ENCODE peak calls at places on chromosomes 4 and X, in seven cellular contexts. One of them, this sample, is unnamed.

GRCh38 chr4:156252300-156253016 is 298.8 kb upstream of the CTSO start:
- DNase-seq in HEK293T: no peak
- DNase-seq in stimulated activated CD4-positive, alpha-beta T cell treated with anti-CD3 and anti-CD28 coated beads, Interleukin-1b, Interleukin-23, amount 100 ng/mL, for 1 hour: no peak
- DNase-seq in HT-29: no peak
- DNase-seq in activated T-cell treated with anti-CD3 and anti-CD28 coated beads, Interleukin-2, amount 50 U/mL, for 24 hours: no peak
- DNase-seq in brain microvascular endothelial cell: peak; percentile 57
- DNase-seq in mesenchymal stem cell: peak; percentile 30
- DNase-seq in this sample: no peak

GRCh38 chrX:132489256-132490085 is 633 bp upstream of the MBNL3 start:
- DNase-seq in HEK293T: peak; percentile 54
- DNase-seq in activated T-cell treated with anti-CD3 and anti-CD28 coated beads, Interleukin-2, amount 50 U/mL, for 24 hours: peak; percentile 73
- DNase-seq in HT-29: peak; percentile 79
- DNase-seq in brain microvascular endothelial cell: no peak
- DNase-seq in mesenchymal stem cell: peak; percentile 57
- DNase-seq in stimulated activated CD4-positive, alpha-beta T cell treated with anti-CD3 and anti-CD28 coated beads, Interleukin-1b, Interleukin-23, amount 100 ng/mL, for 1 hour: no peak
- DNase-seq in this sample: peak; percentile 9

GRCh38 chrX:71671043-71671829 is 3.9 kb downstream of the LOC101059915 start:
- DNase-seq in stimulated activated CD4-positive, alpha-beta T cell treated with anti-CD3 and anti-CD28 coated beads, Interleukin-1b, Interleukin-23, amount 100 ng/mL, for 1 hour: no peak
- DNase-seq in brain microvascular endothelial cell: no peak
- DNase-seq in activated T-cell treated with anti-CD3 and anti-CD28 coated beads, Interleukin-2, amount 50 U/mL, for 24 hours: peak; percentile 75
- DNase-seq in mesenchymal stem cell: no peak
- DNase-seq in HEK293T: no peak
- DNase-seq in HT-29: no peak
- DNase-seq in this sample: no peak

GRCh38 chr4:117478702-117479101 is 393.3 kb upstream of the TRAM1L1 start:
- DNase-seq in HEK293T: no peak
- DNase-seq in brain microvascular endothelial cell: no peak
- DNase-seq in activated T-cell treated with anti-CD3 and anti-CD28 coated beads, Interleukin-2, amount 50 U/mL, for 24 hours: no peak
- DNase-seq in mesenchymal stem cell: no peak
- DNase-seq in stimulated activated CD4-positive, alpha-beta T cell treated with anti-CD3 and anti-CD28 coated beads, Interleukin-1b, Interleukin-23, amount 100 ng/mL, for 1 hour: no peak
- DNase-seq in HT-29: no peak
- DNase-seq in this sample: no peak

GRCh38 chr4:47837582-47838294 is at the start of gene CORIN:
- DNase-seq in activated T-cell treated with anti-CD3 and anti-CD28 coated beads, Interleukin-2, amount 50 U/mL, for 24 hours: peak; percentile 52
- DNase-seq in mesenchymal stem cell: peak; percentile 16
- DNase-seq in HT-29: peak; percentile 30
- DNase-seq in brain microvascular endothelial cell: no peak
- DNase-seq in HEK293T: peak; percentile 6
- DNase-seq in stimulated activated CD4-positive, alpha-beta T cell treated with anti-CD3 and anti-CD28 coated beads, Interleukin-1b, Interleukin-23, amount 100 ng/mL, for 1 hour: no peak
- DNase-seq in this sample: peak; percentile 5

GRCh38 chr4:141647982-141648381 is 11.6 kb downstream of the IL15 start:
- DNase-seq in activated T-cell treated with anti-CD3 and anti-CD28 coated beads, Interleukin-2, amount 50 U/mL, for 24 hours: no peak
- DNase-seq in HEK293T: no peak
- DNase-seq in brain microvascular endothelial cell: no peak
- DNase-seq in stimulated activated CD4-positive, alpha-beta T cell treated with anti-CD3 and anti-CD28 coated beads, Interleukin-1b, Interleukin-23, amount 100 ng/mL, for 1 hour: no peak
- DNase-seq in HT-29: no peak
- DNase-seq in mesenchymal stem cell: no peak
- DNase-seq in this sample: no peak

GRCh38 chr4:174080361-174080760 is 203.1 kb downstream of the FBXO8 start:
- DNase-seq in stimulated activated CD4-positive, alpha-beta T cell treated with anti-CD3 and anti-CD28 coated beads, Interleukin-1b, Interleukin-23, amount 100 ng/mL, for 1 hour: no peak
- DNase-seq in HEK293T: no peak
- DNase-seq in brain microvascular endothelial cell: no peak
- DNase-seq in HT-29: no peak
- DNase-seq in mesenchymal stem cell: peak; percentile 94
- DNase-seq in activated T-cell treated with anti-CD3 and anti-CD28 coated beads, Interleukin-2, amount 50 U/mL, for 24 hours: no peak
- DNase-seq in this sample: no peak

GRCh38 chrX:87634361-87634760 is 116.8 kb downstream of the KLHL4 start:
- DNase-seq in stimulated activated CD4-positive, alpha-beta T cell treated with anti-CD3 and anti-CD28 coated beads, Interleukin-1b, Interleukin-23, amount 100 ng/mL, for 1 hour: no peak
- DNase-seq in activated T-cell treated with anti-CD3 and anti-CD28 coated beads, Interleukin-2, amount 50 U/mL, for 24 hours: no peak
- DNase-seq in mesenchymal stem cell: no peak
- DNase-seq in brain microvascular endothelial cell: no peak
- DNase-seq in HT-29: no peak
- DNase-seq in HEK293T: no peak
- DNase-seq in this sample: no peak

GRCh38 chr4:92101609-92102231 is 202.0 kb upstream of the GRID2 start:
- DNase-seq in activated T-cell treated with anti-CD3 and anti-CD28 coated beads, Interleukin-2, amount 50 U/mL, for 24 hours: no peak
- DNase-seq in HEK293T: no peak
- DNase-seq in brain microvascular endothelial cell: no peak
- DNase-seq in HT-29: no peak
- DNase-seq in stimulated activated CD4-positive, alpha-beta T cell treated with anti-CD3 and anti-CD28 coated beads, Interleukin-1b, Interleukin-23, amount 100 ng/mL, for 1 hour: no peak
- DNase-seq in mesenchymal stem cell: no peak
- DNase-seq in this sample: no peak

GRCh38 chr4:153555730-153556440 is 89.7 kb downstream of the TMEM131L start:
- DNase-seq in brain microvascular endothelial cell: peak; percentile 89
- DNase-seq in mesenchymal stem cell: peak; percentile 55
- DNase-seq in stimulated activated CD4-positive, alpha-beta T cell treated with anti-CD3 and anti-CD28 coated beads, Interleukin-1b, Interleukin-23, amount 100 ng/mL, for 1 hour: no peak
- DNase-seq in activated T-cell treated with anti-CD3 and anti-CD28 coated beads, Interleukin-2, amount 50 U/mL, for 24 hours: no peak
- DNase-seq in HEK293T: peak; percentile 59
- DNase-seq in HT-29: no peak
- DNase-seq in this sample: no peak

GRCh38 chr4:76002176-76002575 is 5.1 kb downstream of the CXCL9 start:
- DNase-seq in stimulated activated CD4-positive, alpha-beta T cell treated with anti-CD3 and anti-CD28 coated beads, Interleukin-1b, Interleukin-23, amount 100 ng/mL, for 1 hour: no peak
- DNase-seq in HT-29: no peak
- DNase-seq in mesenchymal stem cell: no peak
- DNase-seq in brain microvascular endothelial cell: no peak
- DNase-seq in activated T-cell treated with anti-CD3 and anti-CD28 coated beads, Interleukin-2, amount 50 U/mL, for 24 hours: no peak
- DNase-seq in HEK293T: no peak
- DNase-seq in this sample: no peak

GRCh38 chrX:109622270-109622669 is 2.7 kb downstream of the KCNE5 start:
- DNase-seq in brain microvascular endothelial cell: no peak
- DNase-seq in HT-29: no peak
- DNase-seq in activated T-cell treated with anti-CD3 and anti-CD28 coated beads, Interleukin-2, amount 50 U/mL, for 24 hours: no peak
- DNase-seq in stimulated activated CD4-positive, alpha-beta T cell treated with anti-CD3 and anti-CD28 coated beads, Interleukin-1b, Interleukin-23, amount 100 ng/mL, for 1 hour: no peak
- DNase-seq in HEK293T: no peak
- DNase-seq in mesenchymal stem cell: no peak
- DNase-seq in this sample: no peak

GRCh38 chr4:157143365-157143764 is 67.4 kb downstream of the GLRB start:
- DNase-seq in stimulated activated CD4-positive, alpha-beta T cell treated with anti-CD3 and anti-CD28 coated beads, Interleukin-1b, Interleukin-23, amount 100 ng/mL, for 1 hour: no peak
- DNase-seq in HT-29: no peak
- DNase-seq in mesenchymal stem cell: no peak
- DNase-seq in brain microvascular endothelial cell: no peak
- DNase-seq in activated T-cell treated with anti-CD3 and anti-CD28 coated beads, Interleukin-2, amount 50 U/mL, for 24 hours: no peak
- DNase-seq in HEK293T: no peak
- DNase-seq in this sample: no peak

GRCh38 chrX:134743121-134743520 is 84.8 kb upstream of the PLAC1 start:
- DNase-seq in stimulated activated CD4-positive, alpha-beta T cell treated with anti-CD3 and anti-CD28 coated beads, Interleukin-1b, Interleukin-23, amount 100 ng/mL, for 1 hour: no peak
- DNase-seq in brain microvascular endothelial cell: no peak
- DNase-seq in mesenchymal stem cell: no peak
- DNase-seq in HEK293T: no peak
- DNase-seq in HT-29: no peak
- DNase-seq in activated T-cell treated with anti-CD3 and anti-CD28 coated beads, Interleukin-2, amount 50 U/mL, for 24 hours: no peak
- DNase-seq in this sample: no peak

GRCh38 chrX:56963377-56963776 is 32.0 kb downstream of the SPIN3 start:
- DNase-seq in stimulated activated CD4-positive, alpha-beta T cell treated with anti-CD3 and anti-CD28 coated beads, Interleukin-1b, Interleukin-23, amount 100 ng/mL, for 1 hour: no peak
- DNase-seq in mesenchymal stem cell: no peak
- DNase-seq in brain microvascular endothelial cell: no peak
- DNase-seq in HT-29: no peak
- DNase-seq in HEK293T: no peak
- DNase-seq in activated T-cell treated with anti-CD3 and anti-CD28 coated beads, Interleukin-2, amount 50 U/mL, for 24 hours: no peak
- DNase-seq in this sample: peak; percentile 48

GRCh38 chr4:97560009-97560408 is 583.3 kb downstream of the STPG2 start:
- DNase-seq in HEK293T: no peak
- DNase-seq in HT-29: no peak
- DNase-seq in stimulated activated CD4-positive, alpha-beta T cell treated with anti-CD3 and anti-CD28 coated beads, Interleukin-1b, Interleukin-23, amount 100 ng/mL, for 1 hour: no peak
- DNase-seq in brain microvascular endothelial cell: no peak
- DNase-seq in activated T-cell treated with anti-CD3 and anti-CD28 coated beads, Interleukin-2, amount 50 U/mL, for 24 hours: no peak
- DNase-seq in mesenchymal stem cell: no peak
- DNase-seq in this sample: no peak

GRCh38 chrX:29911673-29912072 is 303.7 kb upstream of the MAGEB2 start:
- DNase-seq in HT-29: peak; percentile 10
- DNase-seq in brain microvascular endothelial cell: no peak
- DNase-seq in activated T-cell treated with anti-CD3 and anti-CD28 coated beads, Interleukin-2, amount 50 U/mL, for 24 hours: no peak
- DNase-seq in stimulated activated CD4-positive, alpha-beta T cell treated with anti-CD3 and anti-CD28 coated beads, Interleukin-1b, Interleukin-23, amount 100 ng/mL, for 1 hour: no peak
- DNase-seq in mesenchymal stem cell: no peak
- DNase-seq in HEK293T: no peak
- DNase-seq in this sample: no peak

GRCh38 chrX:73239242-73239641 is 24.6 kb upstream of the NAP1L2 start:
- DNase-seq in HT-29: no peak
- DNase-seq in HEK293T: peak; percentile 16
- DNase-seq in brain microvascular endothelial cell: no peak
- DNase-seq in activated T-cell treated with anti-CD3 and anti-CD28 coated beads, Interleukin-2, amount 50 U/mL, for 24 hours: no peak
- DNase-seq in mesenchymal stem cell: no peak
- DNase-seq in stimulated activated CD4-positive, alpha-beta T cell treated with anti-CD3 and anti-CD28 coated beads, Interleukin-1b, Interleukin-23, amount 100 ng/mL, for 1 hour: no peak
- DNase-seq in this sample: no peak

GRCh38 chrX:63967541-63967940 is 182.5 kb upstream of the ARHGEF9 start:
- DNase-seq in activated T-cell treated with anti-CD3 and anti-CD28 coated beads, Interleukin-2, amount 50 U/mL, for 24 hours: no peak
- DNase-seq in stimulated activated CD4-positive, alpha-beta T cell treated with anti-CD3 and anti-CD28 coated beads, Interleukin-1b, Interleukin-23, amount 100 ng/mL, for 1 hour: no peak
- DNase-seq in brain microvascular endothelial cell: peak; percentile 2
- DNase-seq in HT-29: no peak
- DNase-seq in HEK293T: no peak
- DNase-seq in mesenchymal stem cell: no peak
- DNase-seq in this sample: no peak

GRCh38 chrX:102067966-102068723 is 57.3 kb upstream of the TCEAL2 start:
- DNase-seq in activated T-cell treated with anti-CD3 and anti-CD28 coated beads, Interleukin-2, amount 50 U/mL, for 24 hours: no peak
- DNase-seq in HT-29: peak; percentile 50
- DNase-seq in mesenchymal stem cell: peak; percentile 2
- DNase-seq in stimulated activated CD4-positive, alpha-beta T cell treated with anti-CD3 and anti-CD28 coated beads, Interleukin-1b, Interleukin-23, amount 100 ng/mL, for 1 hour: no peak
- DNase-seq in HEK293T: peak; percentile 26
- DNase-seq in brain microvascular endothelial cell: peak; percentile 24
- DNase-seq in this sample: no peak

GRCh38 chr4:126778348-126778747 is 854.4 kb upstream of the INTU start:
- DNase-seq in HEK293T: no peak
- DNase-seq in HT-29: no peak
- DNase-seq in activated T-cell treated with anti-CD3 and anti-CD28 coated beads, Interleukin-2, amount 50 U/mL, for 24 hours: no peak
- DNase-seq in mesenchymal stem cell: peak; percentile 64
- DNase-seq in stimulated activated CD4-positive, alpha-beta T cell treated with anti-CD3 and anti-CD28 coated beads, Interleukin-1b, Interleukin-23, amount 100 ng/mL, for 1 hour: no peak
- DNase-seq in brain microvascular endothelial cell: peak; percentile 45
- DNase-seq in this sample: no peak

GRCh38 chr4:82618321-82618720 is 56.5 kb upstream of the TMEM150C start:
- DNase-seq in brain microvascular endothelial cell: no peak
- DNase-seq in stimulated activated CD4-positive, alpha-beta T cell treated with anti-CD3 and anti-CD28 coated beads, Interleukin-1b, Interleukin-23, amount 100 ng/mL, for 1 hour: no peak
- DNase-seq in activated T-cell treated with anti-CD3 and anti-CD28 coated beads, Interleukin-2, amount 50 U/mL, for 24 hours: no peak
- DNase-seq in HT-29: no peak
- DNase-seq in HEK293T: no peak
- DNase-seq in mesenchymal stem cell: peak; percentile 7
- DNase-seq in this sample: no peak

GRCh38 chr4:101155368-101155767 is 192.0 kb downstream of the PPP3CA start:
- DNase-seq in activated T-cell treated with anti-CD3 and anti-CD28 coated beads, Interleukin-2, amount 50 U/mL, for 24 hours: no peak
- DNase-seq in mesenchymal stem cell: peak; percentile 52
- DNase-seq in HEK293T: no peak
- DNase-seq in stimulated activated CD4-positive, alpha-beta T cell treated with anti-CD3 and anti-CD28 coated beads, Interleukin-1b, Interleukin-23, amount 100 ng/mL, for 1 hour: no peak
- DNase-seq in HT-29: no peak
- DNase-seq in brain microvascular endothelial cell: no peak
- DNase-seq in this sample: no peak

GRCh38 chr4:183364025-183364424 is 41.8 kb upstream of the CLDN24 start:
- DNase-seq in mesenchymal stem cell: no peak
- DNase-seq in stimulated activated CD4-positive, alpha-beta T cell treated with anti-CD3 and anti-CD28 coated beads, Interleukin-1b, Interleukin-23, amount 100 ng/mL, for 1 hour: no peak
- DNase-seq in activated T-cell treated with anti-CD3 and anti-CD28 coated beads, Interleukin-2, amount 50 U/mL, for 24 hours: no peak
- DNase-seq in HEK293T: no peak
- DNase-seq in HT-29: no peak
- DNase-seq in brain microvascular endothelial cell: no peak
- DNase-seq in this sample: no peak

GRCh38 chr4:87839309-87839946 is 6.7 kb downstream of the MEPE start:
- DNase-seq in HEK293T: peak; percentile 50
- DNase-seq in brain microvascular endothelial cell: peak; percentile 34
- DNase-seq in HT-29: peak; percentile 39
- DNase-seq in activated T-cell treated with anti-CD3 and anti-CD28 coated beads, Interleukin-2, amount 50 U/mL, for 24 hours: no peak
- DNase-seq in mesenchymal stem cell: peak; percentile 52
- DNase-seq in stimulated activated CD4-positive, alpha-beta T cell treated with anti-CD3 and anti-CD28 coated beads, Interleukin-1b, Interleukin-23, amount 100 ng/mL, for 1 hour: no peak
- DNase-seq in this sample: no peak

GRCh38 chrX:130467936-130468335 is 66.1 kb downstream of the RBMX2 start:
- DNase-seq in mesenchymal stem cell: no peak
- DNase-seq in activated T-cell treated with anti-CD3 and anti-CD28 coated beads, Interleukin-2, amount 50 U/mL, for 24 hours: no peak
- DNase-seq in brain microvascular endothelial cell: no peak
- DNase-seq in HEK293T: no peak
- DNase-seq in stimulated activated CD4-positive, alpha-beta T cell treated with anti-CD3 and anti-CD28 coated beads, Interleukin-1b, Interleukin-23, amount 100 ng/mL, for 1 hour: no peak
- DNase-seq in HT-29: no peak
- DNase-seq in this sample: no peak

GRCh38 chr4:8471211-8471875 is 30.8 kb downstream of the TRMT44 start:
- DNase-seq in activated T-cell treated with anti-CD3 and anti-CD28 coated beads, Interleukin-2, amount 50 U/mL, for 24 hours: no peak
- DNase-seq in stimulated activated CD4-positive, alpha-beta T cell treated with anti-CD3 and anti-CD28 coated beads, Interleukin-1b, Interleukin-23, amount 100 ng/mL, for 1 hour: no peak
- DNase-seq in brain microvascular endothelial cell: no peak
- DNase-seq in mesenchymal stem cell: no peak
- DNase-seq in HT-29: no peak
- DNase-seq in HEK293T: no peak
- DNase-seq in this sample: no peak

GRCh38 chr4:181874582-181874981 is 368.6 kb upstream of the TENM3 start:
- DNase-seq in stimulated activated CD4-positive, alpha-beta T cell treated with anti-CD3 and anti-CD28 coated beads, Interleukin-1b, Interleukin-23, amount 100 ng/mL, for 1 hour: no peak
- DNase-seq in activated T-cell treated with anti-CD3 and anti-CD28 coated beads, Interleukin-2, amount 50 U/mL, for 24 hours: no peak
- DNase-seq in mesenchymal stem cell: no peak
- DNase-seq in HEK293T: no peak
- DNase-seq in brain microvascular endothelial cell: peak; percentile 21
- DNase-seq in HT-29: no peak
- DNase-seq in this sample: no peak

GRCh38 chr4:105474110-105474518 is 252 bp upstream of the PPA2 start:
- DNase-seq in mesenchymal stem cell: no peak
- DNase-seq in activated T-cell treated with anti-CD3 and anti-CD28 coated beads, Interleukin-2, amount 50 U/mL, for 24 hours: no peak
- DNase-seq in HEK293T: peak; percentile 90
- DNase-seq in HT-29: no peak
- DNase-seq in brain microvascular endothelial cell: peak; percentile 81
- DNase-seq in stimulated activated CD4-positive, alpha-beta T cell treated with anti-CD3 and anti-CD28 coated beads, Interleukin-1b, Interleukin-23, amount 100 ng/mL, for 1 hour: peak; percentile 64
- DNase-seq in this sample: no peak

GRCh38 chr4:170872794-170873193 is 783.0 kb upstream of the AADAT start:
- DNase-seq in stimulated activated CD4-positive, alpha-beta T cell treated with anti-CD3 and anti-CD28 coated beads, Interleukin-1b, Interleukin-23, amount 100 ng/mL, for 1 hour: no peak
- DNase-seq in HT-29: no peak
- DNase-seq in mesenchymal stem cell: no peak
- DNase-seq in brain microvascular endothelial cell: no peak
- DNase-seq in HEK293T: no peak
- DNase-seq in activated T-cell treated with anti-CD3 and anti-CD28 coated beads, Interleukin-2, amount 50 U/mL, for 24 hours: no peak
- DNase-seq in this sample: no peak

GRCh38 chr4:40946652-40947051 is 196.9 kb downstream of the NSUN7 start:
- DNase-seq in brain microvascular endothelial cell: no peak
- DNase-seq in HT-29: no peak
- DNase-seq in activated T-cell treated with anti-CD3 and anti-CD28 coated beads, Interleukin-2, amount 50 U/mL, for 24 hours: no peak
- DNase-seq in mesenchymal stem cell: no peak
- DNase-seq in HEK293T: no peak
- DNase-seq in stimulated activated CD4-positive, alpha-beta T cell treated with anti-CD3 and anti-CD28 coated beads, Interleukin-1b, Interleukin-23, amount 100 ng/mL, for 1 hour: no peak
- DNase-seq in this sample: no peak

GRCh38 chr4:88230953-88231835 is 53.2 kb downstream of the PPM1K start:
- DNase-seq in activated T-cell treated with anti-CD3 and anti-CD28 coated beads, Interleukin-2, amount 50 U/mL, for 24 hours: no peak
- DNase-seq in HEK293T: no peak
- DNase-seq in HT-29: no peak
- DNase-seq in brain microvascular endothelial cell: peak; percentile 10
- DNase-seq in stimulated activated CD4-positive, alpha-beta T cell treated with anti-CD3 and anti-CD28 coated beads, Interleukin-1b, Interleukin-23, amount 100 ng/mL, for 1 hour: no peak
- DNase-seq in mesenchymal stem cell: no peak
- DNase-seq in this sample: no peak

GRCh38 chr4:64251779-64252178 is 157.5 kb downstream of the TECRL start:
- DNase-seq in stimulated activated CD4-positive, alpha-beta T cell treated with anti-CD3 and anti-CD28 coated beads, Interleukin-1b, Interleukin-23, amount 100 ng/mL, for 1 hour: no peak
- DNase-seq in HT-29: no peak
- DNase-seq in HEK293T: no peak
- DNase-seq in activated T-cell treated with anti-CD3 and anti-CD28 coated beads, Interleukin-2, amount 50 U/mL, for 24 hours: no peak
- DNase-seq in brain microvascular endothelial cell: no peak
- DNase-seq in mesenchymal stem cell: no peak
- DNase-seq in this sample: no peak

GRCh38 chrX:1751781-1752180 is 136.9 kb downstream of the ASMT start:
- DNase-seq in stimulated activated CD4-positive, alpha-beta T cell treated with anti-CD3 and anti-CD28 coated beads, Interleukin-1b, Interleukin-23, amount 100 ng/mL, for 1 hour: no peak
- DNase-seq in brain microvascular endothelial cell: no peak
- DNase-seq in HEK293T: no peak
- DNase-seq in HT-29: no peak
- DNase-seq in activated T-cell treated with anti-CD3 and anti-CD28 coated beads, Interleukin-2, amount 50 U/mL, for 24 hours: no peak
- DNase-seq in mesenchymal stem cell: no peak
- DNase-seq in this sample: no peak

GRCh38 chr4:123446791-123447474 is 50.3 kb downstream of the SPRY1 start:
- DNase-seq in activated T-cell treated with anti-CD3 and anti-CD28 coated beads, Interleukin-2, amount 50 U/mL, for 24 hours: no peak
- DNase-seq in brain microvascular endothelial cell: no peak
- DNase-seq in HEK293T: no peak
- DNase-seq in stimulated activated CD4-positive, alpha-beta T cell treated with anti-CD3 and anti-CD28 coated beads, Interleukin-1b, Interleukin-23, amount 100 ng/mL, for 1 hour: no peak
- DNase-seq in HT-29: no peak
- DNase-seq in mesenchymal stem cell: no peak
- DNase-seq in this sample: peak; percentile 9

GRCh38 chrX:106902684-106903083 is 457 bp downstream of the RIPPLY1 start:
- DNase-seq in HT-29: no peak
- DNase-seq in activated T-cell treated with anti-CD3 and anti-CD28 coated beads, Interleukin-2, amount 50 U/mL, for 24 hours: no peak
- DNase-seq in HEK293T: no peak
- DNase-seq in mesenchymal stem cell: no peak
- DNase-seq in stimulated activated CD4-positive, alpha-beta T cell treated with anti-CD3 and anti-CD28 coated beads, Interleukin-1b, Interleukin-23, amount 100 ng/mL, for 1 hour: no peak
- DNase-seq in brain microvascular endothelial cell: no peak
- DNase-seq in this sample: no peak

GRCh38 chr4:142698541-142698940 is 147.6 kb downstream of the INPP4B start:
- DNase-seq in stimulated activated CD4-positive, alpha-beta T cell treated with anti-CD3 and anti-CD28 coated beads, Interleukin-1b, Interleukin-23, amount 100 ng/mL, for 1 hour: no peak
- DNase-seq in mesenchymal stem cell: no peak
- DNase-seq in activated T-cell treated with anti-CD3 and anti-CD28 coated beads, Interleukin-2, amount 50 U/mL, for 24 hours: no peak
- DNase-seq in HEK293T: no peak
- DNase-seq in HT-29: no peak
- DNase-seq in brain microvascular endothelial cell: no peak
- DNase-seq in this sample: no peak

This sample was measured in T-helper 2 cell.